ENCODE peak calls at places on chromosomes 4 and X, in four cellular contexts. K is astrocyte of the spinal cord, Z is SW480, L is germinal center. F is an unnamed sample.
A peak's percentile ranks its signal among the peaks of the same experiment; 100 is the strongest.

GRCh38 chr4:173041482-173041881 is 127.1 kb upstream of the GALNT7 start:
- DNase-seq in Z (no peak), L (no peak), K (no peak), F (no peak)

GRCh38 chr4:176660561-176660960 is 132.2 kb downstream of the VEGFC start:
- DNase-seq in L (no peak), K (no peak), Z (no peak), F (no peak)

GRCh38 chrX:130702867-130703707 is 199.9 kb downstream of the ENOX2 start:
- DNase-seq in K (no peak), L (no peak), Z (no peak), F (no peak)

GRCh38 chr4:28772066-28772465 is 1911.4 kb downstream of the STIM2 start:
- DNase-seq in K (peak; percentile 78), Z (no peak), L (no peak), F (no peak)

GRCh38 chr4:99462875-99463464 is 27.8 kb upstream of the ADH7 start:
- DNase-seq in K (peak; percentile 76), L (peak; percentile 46), Z (peak; percentile 60), F (peak; percentile 52)

GRCh38 chr4:75698162-75698962 is 25.2 kb upstream of the G3BP2 start:
- DNase-seq in K (no peak), Z (no peak), L (peak; percentile 55), F (peak; percentile 81)

GRCh38 chrX:313546-313945 is 5.0 kb downstream of the GTPBP6 start:
- DNase-seq in K (no peak), L (no peak), Z (no peak), F (no peak)

GRCh38 chrX:84974803-84975202 is 28.9 kb upstream of the APOOL start:
- DNase-seq in Z (no peak), L (no peak), K (no peak), F (no peak)

GRCh38 chr4:10666616-10667015 is 18.0 kb downstream of the CLNK start:
- DNase-seq in L (no peak), Z (no peak), K (no peak), F (no peak)

GRCh38 chr4:141375855-141376254 is 155.2 kb downstream of the ZNF330 start:
- DNase-seq in K (peak; percentile 81), L (no peak), Z (peak; percentile 36), F (no peak)

GRCh38 chrX:66023726-66024467 is 16.0 kb downstream of the VSIG4 start:
- DNase-seq in L (no peak), Z (no peak), K (no peak), F (no peak)

GRCh38 chrX:1807301-1807731 is 192.5 kb downstream of the ASMT start:
- DNase-seq in K (peak; percentile 33), Z (peak; percentile 38), L (no peak), F (no peak)

GRCh38 chr4:3344596-3344995 is 51.8 kb downstream of the RGS12 start:
- DNase-seq in L (no peak), Z (no peak), K (no peak), F (no peak)

GRCh38 chrX:4588056-4588455 is 874.6 kb upstream of the PRKX start:
- DNase-seq in Z (no peak), K (no peak), L (no peak), F (no peak)

GRCh38 chr4:141703497-141703896 is 67.1 kb downstream of the IL15 start:
- DNase-seq in K (no peak), Z (no peak), L (no peak), F (no peak)

GRCh38 chrX:118116308-118117068 is at the start of gene KLHL13:
- DNase-seq in Z (peak; percentile 2), K (peak; percentile 10), L (peak; percentile 6), F (peak; percentile 3)

GRCh38 chrX:91122141-91122540 is 312.5 kb upstream of the PABPC5 start:
- DNase-seq in L (no peak), Z (no peak), K (no peak), F (no peak)

GRCh38 chr4:39568805-39569204 is 41.6 kb upstream of the UGDH start:
- DNase-seq in Z (peak; percentile 9), L (no peak), K (no peak), F (no peak)

GRCh38 chr4:61533140-61533539 is 333.0 kb downstream of the ADGRL3 start:
- DNase-seq in K (peak; percentile 31), L (no peak), Z (no peak), F (no peak)

GRCh38 chrX:130295519-130296314 is 27.0 kb upstream of the ZNF280C start:
- DNase-seq in K (no peak), L (no peak), Z (no peak), F (no peak)

GRCh38 chr4:26458104-26458503 is 32.2 kb downstream of the CCKAR start:
- DNase-seq in K (peak; percentile 84), L (no peak), Z (no peak), F (no peak)

GRCh38 chr4:108466936-108467902 is 153.2 kb upstream of the RPL34 start:
- DNase-seq in K (peak; percentile 95), Z (peak; percentile 69), L (no peak), F (no peak)

GRCh38 chrX:39670281-39670680 is 427.5 kb downstream of the BCOR start:
- DNase-seq in Z (no peak), L (no peak), K (no peak), F (no peak)

GRCh38 chr4:21543514-21543913 is 405.1 kb downstream of the KCNIP4 start:
- DNase-seq in Z (no peak), K (no peak), L (no peak), F (no peak)

GRCh38 chr4:148405161-148405893 is 36.9 kb downstream of the NR3C2 start:
- DNase-seq in L (no peak), K (no peak), Z (no peak), F (no peak)

GRCh38 chrX:110036162-110037033 is 33.5 kb downstream of the TMEM164 start:
- DNase-seq in Z (no peak), L (no peak), K (no peak), F (peak; percentile 11)

GRCh38 chr4:81038636-81039350 is 8.3 kb downstream of the BMP3 start:
- DNase-seq in K (no peak), L (no peak), Z (no peak), F (no peak)

GRCh38 chrX:9765072-9765736 is 443 bp downstream of the GPR143 start:
- DNase-seq in Z (no peak), K (no peak), L (no peak), F (no peak)

GRCh38 chr4:3339566-3339965 is 46.7 kb downstream of the RGS12 start:
- DNase-seq in L (no peak), Z (no peak), K (no peak), F (no peak)

GRCh38 chrX:136781180-136781797 is 557 bp upstream of the ARHGEF6 start:
- DNase-seq in Z (no peak), L (no peak), K (no peak), F (peak; percentile 29)

GRCh38 chr4:15396157-15396800 is 31.6 kb upstream of the C1QTNF7 start:
- DNase-seq in Z (peak; percentile 34), K (peak; percentile 51), L (peak; percentile 57), F (peak; percentile 68)

GRCh38 chr4:78379040-78379439 is 172.5 kb upstream of the ANXA3 start:
- DNase-seq in K (peak; percentile 30), Z (no peak), L (no peak), F (no peak)

GRCh38 chr4:71595576-71596108 is 188.2 kb downstream of the GC start:
- DNase-seq in K (no peak), L (no peak), Z (no peak), F (no peak)

GRCh38 chr4:159003420-159004253 is 99.2 kb upstream of the RAPGEF2 start:
- DNase-seq in L (no peak), Z (no peak), K (peak; percentile 49), F (no peak)

GRCh38 chr4:26228883-26229282 is 91.9 kb upstream of the RBPJ start:
- DNase-seq in Z (no peak), L (no peak), K (no peak), F (no peak)

GRCh38 chr4:108303488-108304177 is 134.9 kb upstream of the LEF1 start:
- DNase-seq in K (peak; percentile 49), L (no peak), Z (peak; percentile 29), F (no peak)

GRCh38 chrX:14027511-14028019 is 2.1 kb downstream of the GEMIN8 start:
- DNase-seq in K (peak; percentile 65), L (no peak), Z (no peak), F (peak; percentile 25)